ENCODE peak calls at places on chromosomes 13 and 19, in six cellular contexts. N is pons; B is fibroblast of the conjunctiva; I is tibial nerve; J is stimulated activated CD4-positive, alpha-beta T cell treated with anti-CD3 and anti-CD28 coated beads, Interleukin-1b, Interleukin-23, amount 100 ng/mL, for 48 hours; T is left ventricle myocardium inferior. G is an unnamed sample.

GRCh38 chr13:105848494-105848893 is 687.0 kb downstream of the EFNB2 start:
- DNase-seq in N (peak), B (no peak), I (no peak), J (no peak), T (no peak), G (no peak)

GRCh38 chr13:34159946-34160345 is 342.0 kb downstream of the RFC3 start:
- DNase-seq in N (no peak), B (no peak), I (no peak), J (no peak), T (no peak), G (no peak)

GRCh38 chr13:33784738-33785137 is 33.2 kb upstream of the RFC3 start:
- DNase-seq in N (no peak), B (no peak), I (no peak), J (no peak), T (no peak), G (no peak)

GRCh38 chr13:89688908-89689307 is 1658.6 kb upstream of the MIR17HG start:
- DNase-seq in N (peak), B (peak), I (no peak), J (no peak), T (peak), G (no peak)

GRCh38 chr19:42325896-42326771 is 699 bp downstream of the MEGF8 start:
- DNase-seq in N (no peak), B (no peak), I (no peak), J (no peak), T (peak), G (no peak)

GRCh38 chr19:10262771-10263170 is 8.1 kb upstream of the ICAM1 start:
- DNase-seq in N (no peak), B (no peak), I (no peak), J (no peak), T (no peak), G (no peak)

GRCh38 chr13:41311607-41312500 is 787 bp downstream of the NAA16 start:
- DNase-seq in N (peak), B (no peak), I (peak), J (peak), T (peak), G (no peak)

GRCh38 chr19:50844296-50844935 is 10.3 kb upstream of the KLK3 start:
- DNase-seq in N (no peak), B (no peak), I (no peak), J (no peak), T (no peak), G (peak)

GRCh38 chr13:71867101-71867814 is at the start of gene DACH1:
- DNase-seq in N (peak), B (peak), I (peak), J (no peak), T (peak), G (peak)

GRCh38 chr13:107743523-107743922 is 471.8 kb downstream of the LIG4 start:
- DNase-seq in N (no peak), B (no peak), I (no peak), J (no peak), T (no peak), G (no peak)

GRCh38 chr19:18590273-18591272 is 2.0 kb downstream of the REX1BD start:
- DNase-seq in N (peak), B (peak), I (peak), J (peak), T (no peak), G (peak)

GRCh38 chr19:17089238-17089637 is 13.7 kb downstream of the MYO9B start:
- DNase-seq in N (no peak), B (peak), I (no peak), J (no peak), T (no peak), G (no peak)

GRCh38 chr13:112776971-112777370 is 87.1 kb downstream of the ATP11A start:
- DNase-seq in N (no peak), B (no peak), I (no peak), J (no peak), T (no peak), G (no peak)

GRCh38 chr19:52200044-52200443 is 10.2 kb downstream of the PPP2R1A start:
- DNase-seq in N (no peak), B (peak), I (peak), J (no peak), T (peak), G (no peak)

GRCh38 chr19:42150353-42150752 is 18.1 kb upstream of the POU2F2 start:
- DNase-seq in N (no peak), B (no peak), I (no peak), J (no peak), T (no peak), G (no peak)

GRCh38 chr13:38804536-38804935 is 117.7 kb downstream of the FREM2 start:
- DNase-seq in N (peak), B (no peak), I (no peak), J (no peak), T (no peak), G (no peak)

GRCh38 chr13:70613295-70613694 is 505.0 kb upstream of the KLHL1 start:
- DNase-seq in N (peak), B (peak), I (no peak), J (no peak), T (no peak), G (peak)

GRCh38 chr13:38688674-38689073 is 1.8 kb downstream of the FREM2 start:
- DNase-seq in N (no peak), B (no peak), I (no peak), J (no peak), T (no peak), G (no peak)

GRCh38 chr19:16654621-16655020 is 5.3 kb downstream of the SMIM7 start:
- DNase-seq in N (no peak), B (no peak), I (no peak), J (no peak), T (no peak), G (no peak)

GRCh38 chr19:19554074-19555023 is 16.3 kb downstream of the CILP2 start:
- DNase-seq in N (no peak), B (no peak), I (peak), J (peak), T (peak), G (no peak)

GRCh38 chr19:1410136-1410786 is 2.9 kb downstream of the DAZAP1 start:
- DNase-seq in N (no peak), B (no peak), I (no peak), J (peak), T (no peak), G (no peak)

GRCh38 chr13:30464496-30465351 is 1.0 kb downstream of the HMGB1 start:
- DNase-seq in N (peak), B (peak), I (peak), J (peak), T (peak), G (no peak)

GRCh38 chr19:11692127-11692790 is 46.5 kb downstream of the ZNF823 start:
- DNase-seq in N (no peak), B (no peak), I (no peak), J (no peak), T (no peak), G (no peak)

GRCh38 chr13:62176051-62176450 is 760.4 kb upstream of the PCDH20 start:
- DNase-seq in N (no peak), B (no peak), I (no peak), J (no peak), T (no peak), G (no peak)

GRCh38 chr13:44399045-44399444 is 25.4 kb downstream of the SERP2 start:
- DNase-seq in N (no peak), B (no peak), I (no peak), J (no peak), T (no peak), G (no peak)

GRCh38 chr13:61024046-61024445 is 391.6 kb downstream of the PCDH20 start:
- DNase-seq in N (peak), B (no peak), I (no peak), J (no peak), T (no peak), G (no peak)

GRCh38 chr13:94886191-94886590 is 173.8 kb upstream of the SOX21 start:
- DNase-seq in N (no peak), B (no peak), I (no peak), J (no peak), T (no peak), G (no peak)

GRCh38 chr19:13399746-13400145 is 106.5 kb downstream of the CACNA1A start:
- DNase-seq in N (no peak), B (no peak), I (no peak), J (no peak), T (no peak), G (no peak)

GRCh38 chr13:100707818-100708740 is 33.5 kb upstream of the TMTC4 start:
- DNase-seq in N (no peak), B (no peak), I (no peak), J (peak), T (no peak), G (no peak)

GRCh38 chr19:30425885-30426838 is 54.0 kb downstream of the ZNF536 start:
- DNase-seq in N (no peak), B (no peak), I (no peak), J (no peak), T (no peak), G (no peak)